ENCODE peak calls at places on chromosomes 16 and 17, in six cellular contexts. One of them, this sample, is unnamed. For H3K36me3, the result is how much of the 10 kb centered on the place peaks cover.

GRCh38 chr16:68079616-68080344 is 5.4 kb upstream of the NFATC3 start:
- DNase-seq in SK-N-SH: no peak
- DNase-seq in GM23338: no peak
- DNase-seq in sigmoid colon: peak
- DNase-seq in suprapubic skin: peak
- DNase-seq in endothelial cell of umbilical vein: peak
- DNase-seq in this sample: peak

GRCh38 chr17:13024033-13024432 is 6.2 kb upstream of the ELAC2 start:
- DNase-seq in SK-N-SH: no peak
- DNase-seq in GM23338: no peak
- DNase-seq in sigmoid colon: no peak
- DNase-seq in suprapubic skin: no peak
- DNase-seq in endothelial cell of umbilical vein: no peak
- DNase-seq in this sample: no peak

GRCh38 chr17:81371910-81372760 is 23.1 kb upstream of the BAHCC1 start:
- DNase-seq in SK-N-SH: peak
- DNase-seq in GM23338: peak
- DNase-seq in sigmoid colon: peak
- DNase-seq in suprapubic skin: no peak
- DNase-seq in endothelial cell of umbilical vein: peak
- DNase-seq in this sample: no peak

GRCh38 chr17:45160505-45161287 is 979 bp upstream of the HEXIM2 start:
- DNase-seq in SK-N-SH: peak
- DNase-seq in GM23338: peak
- DNase-seq in sigmoid colon: peak
- DNase-seq in suprapubic skin: no peak
- DNase-seq in endothelial cell of umbilical vein: peak
- DNase-seq in this sample: peak

GRCh38 chr16:84314814-84315213 is 20.1 kb downstream of the WFDC1 start:
- DNase-seq in SK-N-SH: no peak
- DNase-seq in GM23338: no peak
- DNase-seq in sigmoid colon: peak
- DNase-seq in suprapubic skin: no peak
- DNase-seq in endothelial cell of umbilical vein: no peak
- DNase-seq in this sample: no peak

GRCh38 chr17:65931246-65932149 is 260.4 kb downstream of the CEP112 start:
- DNase-seq in SK-N-SH: no peak
- DNase-seq in GM23338: no peak
- DNase-seq in sigmoid colon: no peak
- DNase-seq in suprapubic skin: no peak
- DNase-seq in endothelial cell of umbilical vein: no peak
- DNase-seq in this sample: no peak

GRCh38 chr17:61687769-61688168 is 96.8 kb upstream of the NACA2 start:
- DNase-seq in SK-N-SH: no peak
- DNase-seq in GM23338: no peak
- DNase-seq in sigmoid colon: no peak
- DNase-seq in suprapubic skin: no peak
- DNase-seq in endothelial cell of umbilical vein: no peak
- DNase-seq in this sample: no peak

GRCh38 chr17:66240630-66241029 is 11.4 kb upstream of the APOH start:
- DNase-seq in SK-N-SH: no peak
- DNase-seq in GM23338: no peak
- DNase-seq in sigmoid colon: no peak
- DNase-seq in suprapubic skin: no peak
- DNase-seq in endothelial cell of umbilical vein: peak
- DNase-seq in this sample: no peak

GRCh38 chr16:71412270-71413160 is 29.3 kb downstream of the TLE7 start:
- DNase-seq in SK-N-SH: peak
- DNase-seq in GM23338: peak
- DNase-seq in sigmoid colon: no peak
- DNase-seq in suprapubic skin: peak
- DNase-seq in endothelial cell of umbilical vein: peak
- DNase-seq in this sample: peak

GRCh38 chr17:75459590-75460267 is 3.3 kb downstream of the TMEM94 start:
- DNase-seq in SK-N-SH: no peak
- DNase-seq in GM23338: no peak
- DNase-seq in sigmoid colon: no peak
- DNase-seq in suprapubic skin: no peak
- DNase-seq in endothelial cell of umbilical vein: no peak
- DNase-seq in this sample: peak

GRCh38 chr17:56679148-56679766 is 85.8 kb downstream of the NOG start:
- DNase-seq in SK-N-SH: peak
- DNase-seq in GM23338: peak
- DNase-seq in sigmoid colon: no peak
- DNase-seq in suprapubic skin: no peak
- DNase-seq in endothelial cell of umbilical vein: peak
- DNase-seq in this sample: no peak

GRCh38 chr17:17440938-17441730 is 35.7 kb upstream of the MED9 start:
- DNase-seq in SK-N-SH: no peak
- DNase-seq in GM23338: no peak
- DNase-seq in sigmoid colon: no peak
- DNase-seq in suprapubic skin: no peak
- DNase-seq in endothelial cell of umbilical vein: no peak
- DNase-seq in this sample: no peak

GRCh38 chr17:42673885-42674754 is 2.7 kb downstream of the PLEKHH3 start:
- DNase-seq in SK-N-SH: peak
- DNase-seq in GM23338: peak
- DNase-seq in sigmoid colon: peak
- DNase-seq in suprapubic skin: peak
- DNase-seq in endothelial cell of umbilical vein: peak
- DNase-seq in this sample: peak

GRCh38 chr17:59753522-59754467 is 46.3 kb downstream of the VMP1 start:
- DNase-seq in SK-N-SH: peak
- DNase-seq in GM23338: peak
- DNase-seq in sigmoid colon: no peak
- DNase-seq in suprapubic skin: no peak
- DNase-seq in endothelial cell of umbilical vein: peak
- DNase-seq in this sample: no peak

GRCh38 chr16:83830091-83830768 is 22.5 kb downstream of the HSBP1 start:
- DNase-seq in SK-N-SH: no peak
- DNase-seq in GM23338: peak
- DNase-seq in sigmoid colon: peak
- DNase-seq in suprapubic skin: no peak
- DNase-seq in endothelial cell of umbilical vein: no peak
- DNase-seq in this sample: no peak

DNA sequence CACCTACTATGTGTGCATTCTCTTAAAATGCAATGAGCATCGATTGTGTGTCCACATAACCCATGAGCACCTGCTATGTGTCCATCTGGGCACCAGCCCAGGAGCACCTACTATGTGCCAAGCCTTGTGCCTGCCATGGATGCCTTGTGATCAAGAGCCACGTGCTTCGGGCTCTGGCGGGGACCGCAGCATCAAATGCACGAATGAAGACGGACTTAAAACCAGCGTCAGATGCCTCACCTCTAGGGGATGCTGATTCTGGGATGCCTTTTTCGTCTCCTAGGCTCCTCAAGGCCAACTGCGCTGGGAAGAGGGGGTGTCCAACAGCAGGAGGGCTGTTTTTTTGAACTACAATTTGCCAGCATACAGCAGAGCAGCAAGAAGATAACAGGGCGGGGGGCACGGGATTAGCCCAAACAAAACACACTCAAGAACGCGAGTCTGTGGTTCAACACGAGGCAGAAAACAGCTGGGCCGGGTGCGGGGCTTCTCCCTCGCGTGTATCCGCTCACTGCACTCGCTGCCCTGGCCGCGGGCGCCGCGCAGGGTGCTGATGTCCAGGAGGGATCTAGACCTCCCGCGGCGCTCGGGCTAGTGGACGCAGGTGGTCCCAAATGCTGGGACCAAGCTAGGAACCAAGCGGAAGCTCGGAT is 1.2 kb upstream of the GLIS2 start:
- DNase-seq in SK-N-SH: peak
- DNase-seq in GM23338: peak
- DNase-seq in sigmoid colon: peak
- DNase-seq in suprapubic skin: peak
- DNase-seq in endothelial cell of umbilical vein: peak
- DNase-seq in this sample: no peak
- H3K4me3 ChIP-seq in SK-N-SH: peak
- H3K4me3 ChIP-seq in GM23338: peak
- H3K4me3 ChIP-seq in sigmoid colon: peak
- H3K4me3 ChIP-seq in suprapubic skin: peak
- H3K4me3 ChIP-seq in endothelial cell of umbilical vein: peak
- H3K4me3 ChIP-seq in this sample: peak

DNA sequence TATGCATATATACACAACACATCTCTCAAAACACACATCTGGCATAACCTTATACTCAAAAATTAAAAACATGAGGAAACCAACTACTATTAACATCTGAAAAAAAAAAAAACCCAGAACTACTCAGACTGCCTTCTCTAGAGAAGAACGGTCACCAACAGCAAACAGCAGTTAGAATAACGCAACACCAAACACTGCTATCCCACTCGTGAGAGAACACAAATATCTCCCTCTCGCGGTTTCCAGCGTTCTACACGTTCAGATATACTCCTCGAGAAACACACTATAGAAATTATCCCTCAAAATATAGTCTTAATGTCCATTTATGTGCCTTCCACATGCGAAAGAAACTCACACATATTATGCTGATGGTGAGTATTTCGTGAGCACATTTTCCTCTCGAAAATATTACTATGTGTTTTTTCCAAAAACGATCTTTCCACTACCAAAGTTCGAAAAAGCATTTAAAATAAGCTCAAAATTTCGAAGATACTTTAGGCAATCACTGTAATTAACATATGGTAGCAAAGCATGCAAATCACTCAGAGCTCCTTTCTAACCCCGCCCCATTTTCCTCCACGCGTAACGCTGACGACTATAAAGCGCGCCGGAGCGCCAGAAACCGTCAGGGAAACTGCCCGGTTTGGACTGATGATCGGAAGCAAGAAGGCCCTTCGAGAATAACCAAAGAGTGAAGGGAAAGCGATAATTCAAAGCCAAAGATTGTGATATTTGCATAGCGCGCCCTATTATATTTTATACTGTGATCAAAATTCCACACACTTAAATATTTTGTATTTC is 60.1 kb downstream of the TEX14 start:
- DNase-seq in SK-N-SH: peak
- DNase-seq in GM23338: peak
- DNase-seq in sigmoid colon: peak
- DNase-seq in suprapubic skin: peak
- DNase-seq in endothelial cell of umbilical vein: peak
- DNase-seq in this sample: peak
- TF ChIP-seq POLR2AphosphoS5 in SK-N-SH: peak
- TF ChIP-seq POLR2AphosphoS5 in GM23338: peak
- TF ChIP-seq POLR2AphosphoS5 in sigmoid colon: peak
- TF ChIP-seq POLR2AphosphoS5 in suprapubic skin: peak
- TF ChIP-seq POLR2AphosphoS5 in endothelial cell of umbilical vein: peak
- TF ChIP-seq POLR2AphosphoS5 in this sample: peak

DNA sequence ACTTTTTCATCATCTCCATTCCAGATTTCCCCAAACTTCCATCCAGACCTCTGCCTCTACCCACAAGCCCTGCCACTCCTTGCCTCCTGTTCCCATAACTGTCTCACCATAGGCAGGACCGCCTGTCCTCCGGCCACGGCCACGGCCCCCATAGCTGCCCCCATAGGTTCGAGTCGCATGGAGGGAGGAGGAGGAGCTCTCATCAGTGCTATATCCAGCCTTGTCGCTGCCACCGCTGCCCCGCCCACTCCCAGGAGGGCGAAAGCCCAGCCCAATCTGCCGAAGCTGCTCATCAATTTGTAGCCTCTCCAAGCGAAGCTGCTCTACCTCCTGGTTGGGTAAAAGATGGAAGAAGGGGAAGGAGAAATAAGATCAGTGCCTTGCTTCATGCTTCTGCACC is 3.4 kb upstream of the SOX15 start:
- DNase-seq in SK-N-SH: no peak
- DNase-seq in GM23338: no peak
- DNase-seq in sigmoid colon: no peak
- DNase-seq in suprapubic skin: no peak
- DNase-seq in endothelial cell of umbilical vein: no peak
- DNase-seq in this sample: no peak
- H3K36me3 ChIP-seq in SK-N-SH: under half
- H3K36me3 ChIP-seq in GM23338: under half
- H3K36me3 ChIP-seq in sigmoid colon: under half
- H3K36me3 ChIP-seq in suprapubic skin: half or more
- H3K36me3 ChIP-seq in endothelial cell of umbilical vein: under half
- H3K36me3 ChIP-seq in this sample: half or more

GRCh38 chr16:85631802-85632393 is 18.8 kb downstream of the GSE1 start:
- DNase-seq in SK-N-SH: peak
- DNase-seq in GM23338: no peak
- DNase-seq in sigmoid colon: no peak
- DNase-seq in suprapubic skin: no peak
- DNase-seq in endothelial cell of umbilical vein: no peak
- DNase-seq in this sample: no peak

GRCh38 chr16:85634747-85635544 is 21.8 kb downstream of the GSE1 start:
- DNase-seq in SK-N-SH: peak
- DNase-seq in GM23338: peak
- DNase-seq in sigmoid colon: no peak
- DNase-seq in suprapubic skin: no peak
- DNase-seq in endothelial cell of umbilical vein: no peak
- DNase-seq in this sample: peak

GRCh38 chr16:85633888-85634287 is 20.8 kb downstream of the GSE1 start:
- DNase-seq in SK-N-SH: no peak
- DNase-seq in GM23338: no peak
- DNase-seq in sigmoid colon: no peak
- DNase-seq in suprapubic skin: no peak
- DNase-seq in endothelial cell of umbilical vein: no peak
- DNase-seq in this sample: no peak

GRCh38 chr16:85632709-85633437 is 19.8 kb downstream of the GSE1 start:
- DNase-seq in SK-N-SH: no peak
- DNase-seq in GM23338: no peak
- DNase-seq in sigmoid colon: no peak
- DNase-seq in suprapubic skin: no peak
- DNase-seq in endothelial cell of umbilical vein: no peak
- DNase-seq in this sample: no peak

DNA sequence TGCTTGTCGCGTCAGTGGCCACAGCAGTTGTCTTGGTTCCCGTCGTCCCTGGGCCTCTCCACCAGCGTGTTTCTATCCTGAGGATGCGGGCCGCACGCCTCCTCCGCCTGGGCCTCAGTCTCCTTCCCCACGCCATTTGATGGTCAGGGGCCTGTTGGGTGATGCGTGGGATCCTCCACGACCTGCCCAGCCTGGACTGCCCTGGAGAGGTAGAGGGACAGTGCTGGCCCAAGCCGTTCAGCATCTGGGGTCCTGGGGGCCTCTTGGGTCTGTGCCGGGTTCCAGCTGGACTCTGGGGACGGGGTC is 20.3 kb downstream of the GSE1 start:
- DNase-seq in SK-N-SH: no peak
- DNase-seq in GM23338: no peak
- DNase-seq in sigmoid colon: no peak
- DNase-seq in suprapubic skin: no peak
- DNase-seq in endothelial cell of umbilical vein: no peak
- DNase-seq in this sample: no peak
- H3K4me3 ChIP-seq in SK-N-SH: no peak
- H3K4me3 ChIP-seq in GM23338: no peak
- H3K4me3 ChIP-seq in sigmoid colon: no peak
- H3K4me3 ChIP-seq in suprapubic skin: no peak
- H3K4me3 ChIP-seq in endothelial cell of umbilical vein: no peak
- H3K4me3 ChIP-seq in this sample: no peak